ENCODE peak calls at places on chromosome 1, in six cellular contexts. J is neuronal stem cell, T is ascending aorta, M is lower lobe of right lung, W is fibroblast of lung, B is adipocyte. R is an unnamed sample. For H3K4me1 and H3K27me3, the result is how much of the 10 kb centered on the place peaks cover.

GRCh38 chr1:84632975-84633427 is 57.3 kb downstream of the SSX2IP start:
- DNase-seq in J (no peak), T (no peak), M (no peak), W (peak), B (peak), R (peak)

GRCh38 chr1:248816042-248816851 is 9.5 kb downstream of the SH3BP5L start:
- DNase-seq in J (no peak), T (no peak), M (no peak), W (no peak), B (no peak), R (no peak)

GRCh38 chr1:150548632-150549495 is at the start of gene ADAMTSL4:
- DNase-seq in J (no peak), T (no peak), M (peak), W (peak), B (peak), R (peak)

GRCh38 chr1:179817056-179817455 is 60.5 kb downstream of the TOR1AIP2 start:
- DNase-seq in J (no peak), T (no peak), M (no peak), W (no peak), B (no peak), R (no peak)

GRCh38 chr1:161200992-161201827 is 957 bp upstream of the NDUFS2 start:
- DNase-seq in J (no peak), T (no peak), M (no peak), W (peak), B (peak), R (no peak)

GRCh38 chr1:165424454-165425283 is 20.3 kb downstream of the RXRG start:
- DNase-seq in J (no peak), T (no peak), M (no peak), W (peak), B (no peak), R (no peak)

GRCh38 chr1:23916209-23917131 is 3.3 kb upstream of the CNR2 start:
- DNase-seq in J (peak), T (peak), M (peak), W (peak), B (peak), R (peak)

GRCh38 chr1:27575861-27576331 is 28.0 kb downstream of the AHDC1 start:
- DNase-seq in J (no peak), T (no peak), M (peak), W (peak), B (peak), R (peak)

GRCh38 chr1:93591833-93592635 is 89.6 kb downstream of the BCAR3 start:
- DNase-seq in J (no peak), T (no peak), M (peak), W (no peak), B (no peak), R (peak)

DNA sequence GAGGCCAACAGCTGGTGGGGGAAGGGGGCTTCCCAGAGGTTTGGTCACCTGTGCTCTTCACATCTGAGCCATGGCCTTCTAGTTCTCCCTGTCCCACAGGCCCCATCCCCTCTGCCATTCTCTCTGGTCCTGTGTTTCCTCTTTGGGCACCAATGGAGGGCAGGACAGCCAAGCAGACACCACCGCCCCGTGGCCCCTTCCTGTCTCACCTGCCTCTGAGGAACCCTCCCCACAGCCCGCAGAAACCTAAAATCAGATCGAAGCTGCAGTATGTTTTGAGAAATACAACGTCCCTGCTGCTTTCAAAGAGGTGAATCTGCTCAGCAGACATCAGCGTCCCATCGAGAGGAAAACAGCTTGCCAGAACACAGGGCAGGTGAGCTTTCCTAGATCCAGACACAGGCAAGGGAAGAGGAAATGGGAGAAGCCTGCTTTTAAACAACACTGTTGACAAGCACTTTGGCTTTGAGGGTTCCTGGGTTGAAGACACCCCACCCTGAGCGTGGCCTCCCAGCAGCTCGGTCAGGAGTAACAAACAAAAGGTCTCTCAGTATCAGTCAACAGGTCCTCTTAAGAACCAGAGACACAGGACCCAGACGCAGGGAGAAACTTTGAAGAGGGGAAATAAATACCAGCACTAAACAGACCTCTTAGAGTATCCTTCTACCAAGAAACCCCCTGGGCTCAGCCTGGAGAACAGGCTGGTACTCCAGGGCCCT is 2.3 kb downstream of the PANK4 start:
- DNase-seq in J (no peak), T (no peak), M (no peak), W (no peak), B (no peak), R (no peak)
- H3K4me3 ChIP-seq in J (no peak), T (no peak), M (peak), W (no peak), B (peak), R (peak)

GRCh38 chr1:199015799-199016198 is 377.0 kb downstream of the PTPRC start:
- DNase-seq in J (no peak), T (no peak), M (no peak), W (no peak), B (no peak), R (no peak)
- H3K4me1 ChIP-seq in J (under half), T (under half), M (under half), W (under half), B (under half), R (under half)

GRCh38 chr1:220889333-220889732 is 10.1 kb downstream of the HLX start:
- DNase-seq in J (no peak), T (no peak), M (no peak), W (no peak), B (no peak), R (no peak)
- H3K27me3 ChIP-seq in J (half or more), T (under half), M (half or more), W (under half), B (half or more), R (under half)

GRCh38 chr1:15244813-15245212 is 2.2 kb upstream of the FHAD1 start:
- DNase-seq in J (no peak), T (no peak), M (no peak), W (no peak), B (no peak), R (no peak)

GRCh38 chr1:15249032-15249601 is 2.1 kb downstream of the FHAD1 start:
- DNase-seq in J (no peak), T (no peak), M (no peak), W (no peak), B (no peak), R (no peak)

GRCh38 chr1:15245593-15246325 is 1.3 kb upstream of the FHAD1 start:
- DNase-seq in J (no peak), T (no peak), M (no peak), W (peak), B (peak), R (no peak)

GRCh38 chr1:15248238-15248637 is 1.2 kb downstream of the FHAD1 start:
- DNase-seq in J (no peak), T (no peak), M (no peak), W (no peak), B (no peak), R (no peak)

GRCh38 chr1:15246960-15247614 is at the start of gene FHAD1:
- DNase-seq in J (peak), T (no peak), M (peak), W (peak), B (peak), R (peak)
- H3K4me3 ChIP-seq in J (peak), T (peak), M (peak), W (peak), B (peak), R (peak)

GRCh38 chr1:154360288-154360687 is 35.0 kb downstream of the ATP8B2 start:
- DNase-seq in J (no peak), T (no peak), M (no peak), W (no peak), B (no peak), R (no peak)
- H3K4me1 ChIP-seq in J (under half), T (under half), M (under half), W (under half), B (under half), R (under half)

DNA sequence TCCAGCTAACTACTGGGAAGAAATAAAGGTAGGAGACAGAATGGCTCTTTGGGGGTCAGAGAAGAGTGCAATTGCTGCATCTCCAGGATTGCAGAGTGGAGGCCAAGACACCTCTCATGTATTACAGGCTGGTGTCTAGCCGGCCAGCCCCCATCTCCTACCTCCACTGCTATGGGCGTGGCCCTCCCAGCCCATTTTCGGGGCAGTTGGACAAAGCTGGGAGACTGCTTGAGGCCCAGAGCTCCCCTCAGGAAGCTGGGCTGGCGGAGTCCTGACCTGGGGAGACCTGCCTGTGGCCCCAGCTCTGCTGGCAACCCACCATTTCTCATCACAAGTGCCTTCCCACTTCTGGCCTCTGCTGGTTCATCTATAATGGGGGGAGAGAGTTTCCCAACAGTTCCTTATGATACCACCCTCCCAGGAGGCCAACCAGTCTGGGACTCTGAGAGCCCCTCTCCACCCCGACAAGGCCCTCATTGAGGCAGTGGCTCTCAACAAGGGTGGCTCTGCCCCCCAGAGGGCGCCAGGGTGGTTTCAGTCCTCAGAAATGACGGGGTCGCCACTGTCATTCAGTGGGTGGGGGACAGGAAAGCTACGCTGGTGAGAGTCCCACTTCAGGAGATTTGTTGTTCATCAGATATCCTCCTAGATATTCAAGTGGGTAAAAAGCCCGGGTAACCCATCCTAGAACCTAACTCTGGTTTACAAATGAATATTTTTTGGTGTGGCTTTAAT is 11.5 kb downstream of the RAP1GAP start:
- DNase-seq in J (no peak), T (no peak), M (no peak), W (no peak), B (no peak), R (no peak)
- H3K27me3 ChIP-seq in J (under half), T (under half), M (under half), W (under half), B (under half), R (under half)

GRCh38 chr1:53087332-53088285 is 25.6 kb downstream of the PODN start:
- DNase-seq in J (no peak), T (no peak), M (no peak), W (no peak), B (no peak), R (no peak)
- H3K4me3 ChIP-seq in J (no peak), T (no peak), M (no peak), W (no peak), B (no peak), R (no peak)

DNA sequence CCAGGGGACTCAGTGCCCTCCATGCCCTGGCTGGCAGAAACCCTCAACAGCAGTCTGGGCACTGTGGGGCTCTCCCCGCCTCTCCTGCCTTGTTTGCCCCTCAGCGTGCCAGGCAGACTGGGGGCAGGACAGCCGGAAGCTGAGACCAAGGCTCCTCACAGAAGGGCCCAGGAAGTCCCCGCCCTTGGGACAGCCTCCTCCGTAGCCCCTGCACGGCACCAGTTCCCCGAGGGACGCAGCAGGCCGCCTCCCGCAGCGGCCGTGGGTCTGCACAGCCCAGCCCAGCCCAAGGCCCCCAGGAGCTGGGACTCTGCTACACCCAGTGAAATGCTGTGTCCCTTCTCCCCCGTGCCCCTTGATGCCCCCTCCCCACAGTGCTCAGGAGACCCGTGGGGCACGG is 2.8 kb upstream of the TAS1R3 start:
- DNase-seq in J (no peak), T (no peak), M (no peak), W (no peak), B (no peak), R (no peak)
- H3K4me1 ChIP-seq in J (under half), T (under half), M (under half), W (under half), B (under half), R (under half)

GRCh38 chr1:205812271-205812877 is 624 bp downstream of the SLC41A1 start:
- DNase-seq in J (peak), T (no peak), M (no peak), W (peak), B (peak), R (peak)
- H3K27me3 ChIP-seq in J (under half), T (under half), M (under half), W (under half), B (under half), R (under half)